ENCODE peak calls at places on chromosomes 5 and 9, in eight cellular contexts. O, U, Y, A, M, N, Q and F are unnamed samples. For H3K4me1, the result is how much of the 10 kb centered on the place peaks cover.

GRCh38 chr5:143405063-143405746 is 1.7 kb upstream of the NR3C1 start:
- DNase-seq in O (peak), U (peak), Y (peak), A (peak), M (peak), N (peak), Q (peak), F (no peak)

GRCh38 chr5:131718487-131719014 is 78.3 kb downstream of the FNIP1 start:
- DNase-seq in O (no peak), U (no peak), Y (no peak), A (no peak), M (no peak), N (no peak), Q (no peak), F (no peak)

GRCh38 chr5:120539471-120539870 is 75.4 kb downstream of the PRR16 start:
- DNase-seq in O (no peak), U (no peak), Y (no peak), A (no peak), M (no peak), N (no peak), Q (no peak), F (no peak)

GRCh38 chr5:82792001-82792615 is 285.1 kb downstream of the TMEM167A start:
- DNase-seq in O (no peak), U (no peak), Y (no peak), A (no peak), M (no peak), N (no peak), Q (no peak), F (no peak)

GRCh38 chr5:99045864-99046263 is 117.1 kb upstream of the CHD1 start:
- DNase-seq in O (no peak), U (no peak), Y (no peak), A (no peak), M (no peak), N (no peak), Q (no peak), F (no peak)

GRCh38 chr5:174699131-174699530 is 25.3 kb upstream of the MSX2 start:
- DNase-seq in O (no peak), U (no peak), Y (no peak), A (no peak), M (no peak), N (no peak), Q (no peak), F (no peak)

GRCh38 chr5:172417983-172418630 is 36.2 kb downstream of the SH3PXD2B start:
- DNase-seq in O (peak), U (peak), Y (no peak), A (peak), M (no peak), N (peak), Q (peak), F (no peak)

GRCh38 chr5:1419476-1420210 is 25.6 kb downstream of the SLC6A3 start:
- DNase-seq in O (no peak), U (peak), Y (peak), A (peak), M (no peak), N (peak), Q (no peak), F (no peak)

GRCh38 chr9:128203842-128204551 is 818 bp downstream of the DNM1 start:
- DNase-seq in O (peak), U (no peak), Y (peak), A (no peak), M (peak), N (no peak), Q (no peak), F (no peak)

GRCh38 chr9:38038307-38039089 is 30.5 kb downstream of the SHB start:
- DNase-seq in O (no peak), U (peak), Y (no peak), A (peak), M (no peak), N (no peak), Q (no peak), F (no peak)

GRCh38 chr9:115170674-115171073 is 52.7 kb upstream of the TNC start:
- DNase-seq in O (peak), U (no peak), Y (no peak), A (no peak), M (no peak), N (no peak), Q (no peak), F (no peak)

GRCh38 chr5:171092194-171092593 is 216.9 kb upstream of the TLX3 start:
- DNase-seq in O (peak), U (no peak), Y (no peak), A (no peak), M (no peak), N (no peak), Q (no peak), F (no peak)

GRCh38 chr5:95842955-95843544 is 20.5 kb upstream of the GLRX start:
- DNase-seq in O (peak), U (peak), Y (no peak), A (peak), M (no peak), N (peak), Q (peak), F (peak)

GRCh38 chr5:55407059-55407684 is 99.4 kb downstream of the MTREX start:
- DNase-seq in O (peak), U (no peak), Y (no peak), A (no peak), M (peak), N (no peak), Q (no peak), F (no peak)

GRCh38 chr5:13866792-13867191 is 77.7 kb downstream of the DNAH5 start:
- DNase-seq in O (peak), U (no peak), Y (no peak), A (no peak), M (peak), N (no peak), Q (no peak), F (no peak)

GRCh38 chr5:78287833-78288232 is 6.7 kb downstream of the AP3B1 start:
- DNase-seq in O (peak), U (no peak), Y (no peak), A (no peak), M (peak), N (no peak), Q (no peak), F (no peak)

GRCh38 chr5:134082264-134082992 is 32.1 kb upstream of the TCF7 start:
- DNase-seq in O (no peak), U (no peak), Y (no peak), A (no peak), M (no peak), N (no peak), Q (no peak), F (no peak)

GRCh38 chr5:133866903-133867245 is 101.6 kb downstream of the C5orf15 start:
- DNase-seq in O (no peak), U (no peak), Y (no peak), A (no peak), M (no peak), N (no peak), Q (no peak), F (no peak)

GRCh38 chr9:27414215-27414731 is 109.8 kb upstream of the IFNK start:
- DNase-seq in O (no peak), U (peak), Y (no peak), A (peak), M (no peak), N (no peak), Q (peak), F (no peak)

GRCh38 chr5:160129841-160130240 is 10.6 kb upstream of the PWWP2A start:
- DNase-seq in O (peak), U (no peak), Y (no peak), A (no peak), M (no peak), N (no peak), Q (no peak), F (no peak)

GRCh38 chr5:154356256-154356655 is 89.5 kb upstream of the SAP30L start:
- DNase-seq in O (peak), U (no peak), Y (no peak), A (peak), M (no peak), N (no peak), Q (no peak), F (no peak)

GRCh38 chr9:134717793-134718645 is 76.4 kb downstream of the COL5A1 start:
- DNase-seq in O (no peak), U (no peak), Y (no peak), A (no peak), M (no peak), N (no peak), Q (no peak), F (no peak)

GRCh38 chr5:107919361-107919760 is 248.6 kb upstream of the EFNA5 start:
- DNase-seq in O (no peak), U (no peak), Y (no peak), A (no peak), M (no peak), N (no peak), Q (no peak), F (no peak)

GRCh38 chr9:136740971-136741884 is 1.5 kb downstream of the LCN10 start:
- DNase-seq in O (peak), U (no peak), Y (no peak), A (no peak), M (no peak), N (no peak), Q (no peak), F (no peak)

GRCh38 chr5:132493821-132494220 is 3.2 kb upstream of the IRF1 start:
- DNase-seq in O (no peak), U (no peak), Y (no peak), A (no peak), M (no peak), N (no peak), Q (no peak), F (peak)

GRCh38 chr5:167294861-167295685 is 996.4 kb upstream of the WWC1 start:
- DNase-seq in O (peak), U (no peak), Y (peak), A (no peak), M (peak), N (no peak), Q (peak), F (no peak)

GRCh38 chr5:15995206-15996052 is 184.2 kb downstream of the MARCHF11 start:
- DNase-seq in O (peak), U (no peak), Y (no peak), A (no peak), M (no peak), N (no peak), Q (no peak), F (no peak)

GRCh38 chr5:15031180-15031579 is 159.6 kb upstream of the ANKH start:
- DNase-seq in O (no peak), U (no peak), Y (no peak), A (no peak), M (no peak), N (no peak), Q (no peak), F (no peak)

GRCh38 chr5:109531262-109531661 is 121.5 kb upstream of the PJA2 start:
- DNase-seq in O (no peak), U (no peak), Y (no peak), A (no peak), M (no peak), N (no peak), Q (no peak), F (no peak)

GRCh38 chr5:82360043-82360442 is 81.9 kb upstream of the RPS23 start:
- DNase-seq in O (no peak), U (no peak), Y (no peak), A (no peak), M (no peak), N (no peak), Q (no peak), F (no peak)

GRCh38 chr9:93276973-93277372 is 93.0 kb downstream of the WNK2 start:
- DNase-seq in O (no peak), U (no peak), Y (peak), A (no peak), M (no peak), N (no peak), Q (peak), F (no peak)

GRCh38 chr5:39628348-39628747 is 203.6 kb upstream of the DAB2 start:
- DNase-seq in O (no peak), U (no peak), Y (no peak), A (no peak), M (no peak), N (no peak), Q (no peak), F (no peak)

GRCh38 chr5:39623291-39623865 is 198.6 kb upstream of the DAB2 start:
- DNase-seq in O (no peak), U (no peak), Y (no peak), A (no peak), M (no peak), N (no peak), Q (no peak), F (no peak)

GRCh38 chr5:39624890-39625289 is 200.1 kb upstream of the DAB2 start:
- DNase-seq in O (no peak), U (no peak), Y (no peak), A (no peak), M (no peak), N (no peak), Q (no peak), F (no peak)

GRCh38 chr5:39622281-39622680 is 197.5 kb upstream of the DAB2 start:
- DNase-seq in O (no peak), U (no peak), Y (no peak), A (no peak), M (no peak), N (no peak), Q (no peak), F (no peak)

DNA sequence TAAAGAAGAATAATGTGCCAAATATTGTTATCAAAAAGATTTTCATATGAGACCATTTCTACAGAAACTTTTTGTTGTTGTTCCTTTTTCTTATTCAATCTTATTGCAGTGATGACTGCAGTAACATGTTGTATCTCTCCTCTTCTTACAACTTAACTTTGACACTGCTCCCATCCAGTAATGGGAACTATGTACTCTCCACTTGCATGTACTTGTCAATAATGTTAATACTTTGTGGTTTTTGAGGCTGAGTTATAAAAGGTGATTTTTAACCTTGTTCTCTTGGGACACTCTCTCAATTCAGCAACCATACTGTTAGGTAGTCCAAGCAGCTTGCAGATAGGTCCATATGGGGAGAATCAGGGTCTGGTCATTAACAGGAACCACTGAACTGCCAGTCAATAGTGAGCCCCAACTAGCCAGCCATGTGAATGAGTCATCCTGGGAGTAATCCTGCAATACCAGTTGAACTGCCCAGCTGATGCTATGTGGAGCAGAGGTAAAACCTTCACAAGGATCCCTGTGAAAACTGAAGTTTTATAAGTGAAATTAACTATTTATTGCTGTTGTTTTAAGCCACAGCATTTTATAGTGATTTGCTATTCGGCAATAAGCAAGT is 199.6 kb upstream of the DAB2 start:
- DNase-seq in O (peak), U (no peak), Y (no peak), A (no peak), M (no peak), N (no peak), Q (peak), F (no peak)
- H3K4me3 ChIP-seq in O (no peak), U (no peak), Y (no peak), A (no peak), M (no peak), N (no peak), Q (no peak), F (no peak)

DNA sequence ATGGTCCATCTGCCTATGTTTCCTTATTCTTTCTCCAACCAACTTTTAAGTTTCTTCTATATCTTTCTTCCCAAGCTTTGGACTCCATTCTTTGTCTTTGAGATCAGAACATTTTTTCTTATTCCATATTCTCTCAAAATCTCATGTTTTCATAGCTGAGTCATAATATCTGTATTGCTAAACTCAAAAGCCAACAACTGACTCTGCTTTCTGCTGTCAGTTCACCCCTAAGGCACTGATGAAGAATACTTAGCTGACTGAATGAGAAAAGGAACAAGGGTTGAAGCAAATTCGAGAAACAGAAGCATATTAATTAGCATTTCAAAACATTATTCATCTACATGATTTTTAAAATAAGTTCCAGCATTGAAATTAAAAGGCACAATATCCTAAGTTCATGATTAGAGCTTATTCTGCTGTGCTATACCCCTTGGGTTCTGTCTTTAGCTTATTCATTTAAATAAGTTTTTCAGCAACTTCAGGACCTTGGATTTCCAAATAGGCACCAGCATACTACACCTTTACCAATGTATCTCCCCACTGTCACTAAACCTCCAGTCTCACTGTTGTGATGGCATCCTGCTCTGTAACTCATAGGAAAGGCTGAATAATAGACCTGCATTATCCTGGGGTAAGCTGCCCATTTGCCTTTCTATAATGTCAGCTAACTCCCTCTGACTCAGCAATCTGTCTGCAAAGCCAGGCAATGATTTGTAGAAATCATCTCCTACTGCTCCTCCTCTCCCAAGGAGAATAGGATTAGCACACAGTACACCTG is 49.9 kb upstream of the C5orf46 start:
- DNase-seq in O (no peak), U (no peak), Y (no peak), A (no peak), M (no peak), N (no peak), Q (no peak), F (no peak)
- H3K4me1 ChIP-seq in O (under half), U (under half), Y (under half), A (under half), M (under half), N (under half), Q (under half), F (under half)

DNA sequence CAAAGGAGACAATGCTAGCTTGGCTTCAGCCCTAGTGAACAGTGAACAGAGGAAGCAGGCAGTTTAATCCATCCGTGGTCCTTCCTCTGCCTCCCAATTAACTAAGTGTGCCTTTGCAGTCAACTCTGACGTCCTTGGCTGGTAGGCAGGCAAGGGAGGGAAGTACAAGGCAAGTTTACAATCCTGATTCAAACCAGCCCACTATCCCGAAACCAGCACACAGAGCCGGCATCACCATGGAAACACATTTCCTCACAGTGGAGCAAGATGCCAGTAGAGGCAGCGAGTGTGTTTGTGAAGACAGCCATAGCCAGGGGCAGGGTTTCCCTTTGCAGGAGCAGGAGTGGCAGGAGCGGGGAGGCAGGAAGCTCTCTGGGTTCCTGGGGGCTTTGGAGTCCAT is 73.9 kb downstream of the GOLPH3 start:
- DNase-seq in O (no peak), U (no peak), Y (no peak), A (peak), M (no peak), N (no peak), Q (no peak), F (no peak)
- TF ChIP-seq POLR2A in O (no peak), U (no peak), Y (no peak), A (no peak), M (no peak), N (no peak), Q (no peak), F (no peak)

DNA sequence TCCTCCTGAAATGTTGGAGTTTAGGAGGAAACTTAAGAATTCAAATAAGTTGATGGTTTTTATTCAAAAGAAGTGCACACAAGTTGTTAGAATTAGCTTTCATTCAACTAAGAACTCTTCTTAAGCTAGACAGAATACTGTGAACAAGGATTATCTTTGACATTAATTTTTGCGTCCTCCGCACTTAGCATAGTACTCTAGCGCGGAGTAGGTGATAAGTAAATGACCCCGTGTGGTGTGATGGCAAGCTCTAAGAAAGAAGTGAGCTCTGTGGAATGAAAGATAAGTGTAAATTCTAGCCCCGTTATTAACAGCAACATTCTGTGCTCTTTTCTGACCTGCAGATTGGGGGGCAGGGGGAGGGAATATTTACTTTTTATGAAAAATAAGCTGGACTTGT is 1.0 kb downstream of the BRIX1 start:
- DNase-seq in O (no peak), U (no peak), Y (no peak), A (no peak), M (no peak), N (no peak), Q (no peak), F (no peak)
- H3K4me3 ChIP-seq in O (peak), U (peak), Y (peak), A (peak), M (peak), N (peak), Q (peak), F (peak)

GRCh38 chr9:4207476-4207875 is 92.4 kb downstream of the GLIS3 start:
- DNase-seq in O (no peak), U (no peak), Y (no peak), A (no peak), M (no peak), N (no peak), Q (no peak), F (no peak)
- H3K4me1 ChIP-seq in O (under half), U (under half), Y (under half), A (under half), M (half or more), N (under half), Q (under half), F (under half)

GRCh38 chr5:60369391-60369790 is 330.6 kb downstream of the DEPDC1B start:
- DNase-seq in O (no peak), U (no peak), Y (no peak), A (no peak), M (no peak), N (no peak), Q (no peak), F (no peak)

GRCh38 chr5:60370508-60370907 is 329.5 kb downstream of the DEPDC1B start:
- DNase-seq in O (no peak), U (no peak), Y (no peak), A (no peak), M (no peak), N (no peak), Q (no peak), F (no peak)

GRCh38 chr5:60371065-60371464 is 328.9 kb downstream of the DEPDC1B start:
- DNase-seq in O (no peak), U (no peak), Y (no peak), A (no peak), M (no peak), N (no peak), Q (no peak), F (no peak)

GRCh38 chr5:60374409-60374808 is 325.6 kb downstream of the DEPDC1B start:
- DNase-seq in O (no peak), U (no peak), Y (no peak), A (no peak), M (no peak), N (no peak), Q (no peak), F (no peak)

GRCh38 chr5:60372786-60373185 is 327.2 kb downstream of the DEPDC1B start:
- DNase-seq in O (no peak), U (no peak), Y (no peak), A (no peak), M (no peak), N (no peak), Q (no peak), F (no peak)
- TF ChIP-seq POLR2A in O (no peak), U (no peak), Y (no peak), A (no peak), M (no peak), N (no peak), Q (no peak), F (no peak)

GRCh38 chr5:169650701-169651331 is 13.7 kb downstream of the DOCK2 start:
- DNase-seq in O (peak), U (no peak), Y (no peak), A (no peak), M (no peak), N (no peak), Q (no peak), F (no peak)
- H3K4me3 ChIP-seq in O (peak), U (no peak), Y (no peak), A (no peak), M (no peak), N (peak), Q (no peak), F (no peak)

GRCh38 chr9:95012902-95013301 is 286.4 kb downstream of the AOPEP start:
- DNase-seq in O (no peak), U (no peak), Y (no peak), A (no peak), M (no peak), N (no peak), Q (no peak), F (no peak)
- H3K4me1 ChIP-seq in O (under half), U (half or more), Y (under half), A (half or more), M (half or more), N (under half), Q (under half), F (half or more)